ENCODE peak calls at places on chromosome 17, in ten cellular contexts. Q is upper lobe of right lung; B is activated B cell treated with CpG ODN at 0.5 μM for 24 hours; X is mucosa of descending colon; E is sciatic nerve; U is A549; Z is stimulated activated naive B cell treated with anti-CD40 and anti-IgM and Interleukin-4, amounts not matched to agents 10 μg/mL and 1 μg/mL and 100 μg/mL, for 72 hours; Y is gastroesophageal sphincter; L is activated CD8-positive, alpha-beta memory T cell treated with anti-CD3 and anti-CD28 coated beads, Interleukin-2, amount 10 ng/mL, durations not matched to agents 7 days and 5 days; J is T-cell. P is an unnamed sample.

GRCh38 chr17:80750263-80750662 is 205.6 kb downstream of the RPTOR start:
- ATAC-seq in Y (no peak), E (no peak), B (no peak), X (no peak), J (no peak), Q (peak), Z (peak), U (no peak), L (no peak), P (no peak)

GRCh38 chr17:29376667-29377268 is 13.4 kb upstream of the TAOK1 start:
- ATAC-seq in L (no peak), Q (peak), E (no peak), B (no peak), J (no peak), X (no peak), Z (no peak), Y (peak), U (peak), P (peak)

GRCh38 chr17:30389755-30390300 is 11.1 kb downstream of the CPD start:
- ATAC-seq in U (no peak), E (no peak), Y (no peak), X (no peak), Z (no peak), L (no peak), J (no peak), B (no peak), Q (peak), P (no peak)

GRCh38 chr17:20158580-20158979 is 149.4 kb downstream of the SPECC1 start:
- ATAC-seq in Z (no peak), X (no peak), U (no peak), Y (no peak), E (no peak), L (no peak), J (no peak), B (no peak), Q (no peak), P (no peak)

GRCh38 chr17:37567137-37567927 is 41.9 kb downstream of the SYNRG start:
- ATAC-seq in U (no peak), Q (no peak), E (no peak), J (no peak), B (no peak), Z (no peak), L (no peak), X (peak), Y (no peak), P (no peak)

GRCh38 chr17:21400816-21401593 is 24.8 kb downstream of the KCNJ12 start:
- ATAC-seq in Q (no peak), X (no peak), Y (no peak), Z (no peak), B (no peak), U (no peak), L (no peak), E (no peak), J (no peak), P (no peak)

GRCh38 chr17:77618173-77618572 is 340.3 kb upstream of the TNRC6C start:
- ATAC-seq in Y (no peak), X (no peak), E (peak), B (no peak), Q (no peak), Z (no peak), L (no peak), J (peak), U (no peak), P (no peak)

GRCh38 chr17:56291226-56291805 is 138.0 kb downstream of the ANKFN1 start:
- ATAC-seq in X (no peak), Z (no peak), E (peak), Q (no peak), B (no peak), U (no peak), J (no peak), L (no peak), Y (no peak), P (peak)

GRCh38 chr17:5769936-5770335 is 185.6 kb upstream of the NLRP1 start:
- ATAC-seq in B (no peak), Y (no peak), U (no peak), J (no peak), X (no peak), Q (no peak), L (no peak), E (no peak), Z (no peak), P (no peak)

GRCh38 chr17:42132941-42133340 is 10.3 kb downstream of the HSPB9 start:
- ATAC-seq in L (peak), E (peak), Z (peak), B (peak), U (no peak), J (peak), Y (peak), Q (peak), X (peak), P (peak)

GRCh38 chr17:34723875-34724274 is 144.5 kb downstream of the TMEM132E start:
- ATAC-seq in Z (no peak), B (no peak), X (no peak), L (no peak), U (no peak), Y (no peak), J (no peak), Q (no peak), E (no peak), P (no peak)

GRCh38 chr17:10836966-10837599 is 804 bp downstream of the PIRT start:
- ATAC-seq in X (peak), Y (no peak), L (no peak), U (no peak), Z (no peak), B (no peak), Q (peak), J (no peak), E (no peak), P (no peak)

P was measured in SK-N-SH treated with all-trans-retinoic acid at 6 μM for 48 hours.